ENCODE peak calls at places on chromosomes 5 and 9, in six cellular contexts. One of them, this sample, is unnamed.
A peak's percentile ranks its signal among the peaks of the same experiment; 100 is the strongest.

GRCh38 chr9:95879591-95879990 is 4.1 kb downstream of the ERCC6L2 start:
- DNase-seq in adipocyte: no peak
- DNase-seq in stimulated activated CD8-positive, alpha-beta memory T cell treated with anti-CD3 and anti-CD28 coated beads, Interleukin-4, amount 100 ng/mL, for 24 hours: no peak
- DNase-seq in pons: no peak
- DNase-seq in glutamatergic neuron: no peak
- DNase-seq in NCI-H226: no peak
- DNase-seq in this sample: no peak

GRCh38 chr9:124139001-124139400 is 118.7 kb upstream of the NEK6 start:
- DNase-seq in stimulated activated CD8-positive, alpha-beta memory T cell treated with anti-CD3 and anti-CD28 coated beads, Interleukin-4, amount 100 ng/mL, for 24 hours: no peak
- DNase-seq in NCI-H226: peak; percentile 81
- DNase-seq in adipocyte: peak; percentile 59
- DNase-seq in pons: no peak
- DNase-seq in glutamatergic neuron: no peak
- DNase-seq in this sample: no peak

GRCh38 chr5:140630296-140630695 is 2.7 kb downstream of the CD14 start:
- DNase-seq in pons: no peak
- DNase-seq in stimulated activated CD8-positive, alpha-beta memory T cell treated with anti-CD3 and anti-CD28 coated beads, Interleukin-4, amount 100 ng/mL, for 24 hours: no peak
- DNase-seq in NCI-H226: peak; percentile 88
- DNase-seq in adipocyte: peak; percentile 18
- DNase-seq in glutamatergic neuron: no peak
- DNase-seq in this sample: no peak

GRCh38 chr5:54895816-54896341 is 89.5 kb downstream of the ESM1 start:
- DNase-seq in stimulated activated CD8-positive, alpha-beta memory T cell treated with anti-CD3 and anti-CD28 coated beads, Interleukin-4, amount 100 ng/mL, for 24 hours: no peak
- DNase-seq in NCI-H226: peak; percentile 56
- DNase-seq in pons: peak; percentile 76
- DNase-seq in glutamatergic neuron: peak; percentile 30
- DNase-seq in adipocyte: peak; percentile 84
- DNase-seq in this sample: peak; percentile 63

GRCh38 chr9:121150188-121150587 is 51.5 kb downstream of the RAB14 start:
- DNase-seq in stimulated activated CD8-positive, alpha-beta memory T cell treated with anti-CD3 and anti-CD28 coated beads, Interleukin-4, amount 100 ng/mL, for 24 hours: no peak
- DNase-seq in NCI-H226: no peak
- DNase-seq in adipocyte: no peak
- DNase-seq in glutamatergic neuron: no peak
- DNase-seq in pons: no peak
- DNase-seq in this sample: no peak

GRCh38 chr9:134629061-134629585 is 12.5 kb upstream of the COL5A1 start:
- DNase-seq in pons: no peak
- DNase-seq in glutamatergic neuron: peak; percentile 15
- DNase-seq in stimulated activated CD8-positive, alpha-beta memory T cell treated with anti-CD3 and anti-CD28 coated beads, Interleukin-4, amount 100 ng/mL, for 24 hours: no peak
- DNase-seq in adipocyte: no peak
- DNase-seq in NCI-H226: no peak
- DNase-seq in this sample: no peak

GRCh38 chr5:150642991-150643710 is 2.7 kb downstream of the SYNPO start:
- DNase-seq in pons: no peak
- DNase-seq in adipocyte: no peak
- DNase-seq in stimulated activated CD8-positive, alpha-beta memory T cell treated with anti-CD3 and anti-CD28 coated beads, Interleukin-4, amount 100 ng/mL, for 24 hours: no peak
- DNase-seq in NCI-H226: no peak
- DNase-seq in glutamatergic neuron: no peak
- DNase-seq in this sample: no peak

GRCh38 chr5:135008981-135009735 is 24.9 kb downstream of the PITX1 start:
- DNase-seq in glutamatergic neuron: no peak
- DNase-seq in pons: no peak
- DNase-seq in NCI-H226: no peak
- DNase-seq in stimulated activated CD8-positive, alpha-beta memory T cell treated with anti-CD3 and anti-CD28 coated beads, Interleukin-4, amount 100 ng/mL, for 24 hours: no peak
- DNase-seq in adipocyte: no peak
- DNase-seq in this sample: no peak

GRCh38 chr5:132354381-132354780 is 15.1 kb upstream of the SLC22A5 start:
- DNase-seq in glutamatergic neuron: no peak
- DNase-seq in adipocyte: no peak
- DNase-seq in stimulated activated CD8-positive, alpha-beta memory T cell treated with anti-CD3 and anti-CD28 coated beads, Interleukin-4, amount 100 ng/mL, for 24 hours: no peak
- DNase-seq in NCI-H226: no peak
- DNase-seq in pons: no peak
- DNase-seq in this sample: no peak

GRCh38 chr9:131304676-131305366 is 15.3 kb downstream of the PLPP7 start:
- DNase-seq in pons: no peak
- DNase-seq in glutamatergic neuron: no peak
- DNase-seq in adipocyte: peak; percentile 38
- DNase-seq in stimulated activated CD8-positive, alpha-beta memory T cell treated with anti-CD3 and anti-CD28 coated beads, Interleukin-4, amount 100 ng/mL, for 24 hours: no peak
- DNase-seq in NCI-H226: no peak
- DNase-seq in this sample: no peak

GRCh38 chr9:93133641-93134017 is 422 bp downstream of the NINJ1 start:
- DNase-seq in adipocyte: peak; percentile 90
- DNase-seq in pons: peak; percentile 67
- DNase-seq in NCI-H226: peak; percentile 91
- DNase-seq in stimulated activated CD8-positive, alpha-beta memory T cell treated with anti-CD3 and anti-CD28 coated beads, Interleukin-4, amount 100 ng/mL, for 24 hours: no peak
- DNase-seq in glutamatergic neuron: peak; percentile 71
- DNase-seq in this sample: peak; percentile 52

GRCh38 chr9:5111696-5112095 is 73.7 kb downstream of the INSL6 start:
- DNase-seq in NCI-H226: no peak
- DNase-seq in adipocyte: no peak
- DNase-seq in pons: no peak
- DNase-seq in glutamatergic neuron: no peak
- DNase-seq in stimulated activated CD8-positive, alpha-beta memory T cell treated with anti-CD3 and anti-CD28 coated beads, Interleukin-4, amount 100 ng/mL, for 24 hours: no peak
- DNase-seq in this sample: no peak

GRCh38 chr9:70683841-70684240 is 269.4 kb upstream of the KLF9 start:
- DNase-seq in stimulated activated CD8-positive, alpha-beta memory T cell treated with anti-CD3 and anti-CD28 coated beads, Interleukin-4, amount 100 ng/mL, for 24 hours: no peak
- DNase-seq in pons: no peak
- DNase-seq in NCI-H226: no peak
- DNase-seq in glutamatergic neuron: no peak
- DNase-seq in adipocyte: peak; percentile 19
- DNase-seq in this sample: no peak

This sample was measured in cerebellar cortex.